ENCODE peak calls at places on chromosomes 1 and 21, in seven cellular contexts. K is suprapubic skin, H is transverse colon, A is spleen, J is GM12878, Z is stomach, B is prostate gland. P is an unnamed sample.

GRCh38 chr1:30523055-30524020 is 200.0 kb downstream of the MATN1 start:
- DNase-seq in B (no peak), Z (peak; percentile 5), K (peak; percentile 68), H (no peak), J (no peak), A (peak; percentile 16), P (no peak)

GRCh38 chr21:46322351-46323226 is 1.1 kb downstream of the C21orf58 start:
- DNase-seq in Z (no peak), H (no peak), B (no peak), J (no peak), A (peak; percentile 88), K (no peak), P (no peak)

GRCh38 chr1:175498002-175498401 is 245.4 kb downstream of the TNR start:
- DNase-seq in B (no peak), Z (no peak), K (no peak), J (no peak), H (no peak), A (no peak), P (no peak)

GRCh38 chr1:21335750-21336168 is 45.5 kb upstream of the ECE1 start:
- DNase-seq in J (no peak), A (peak; percentile 79), Z (no peak), H (peak; percentile 17), B (no peak), K (no peak), P (no peak)

GRCh38 chr1:184820956-184821355 is 66.3 kb upstream of the EDEM3 start:
- DNase-seq in J (no peak), B (no peak), K (no peak), A (no peak), Z (no peak), H (no peak), P (no peak)

GRCh38 chr1:66679140-66679539 is 73.1 kb upstream of the DYNLT5 start:
- DNase-seq in K (no peak), H (no peak), B (no peak), A (no peak), J (no peak), Z (no peak), P (no peak)

GRCh38 chr1:24987875-24988559 is 57.9 kb upstream of the RUNX3 start:
- DNase-seq in A (peak; percentile 55), H (no peak), J (peak; percentile 42), K (no peak), B (no peak), Z (no peak), P (no peak)

GRCh38 chr1:156648951-156649350 is 7.0 kb downstream of the BCAN start:
- DNase-seq in A (no peak), H (no peak), B (no peak), Z (no peak), K (no peak), J (no peak), P (no peak)

GRCh38 chr21:31164713-31165694 is 126.7 kb upstream of the KRTAP19-8 start:
- DNase-seq in Z (no peak), B (no peak), A (no peak), J (no peak), K (no peak), H (no peak), P (no peak)

GRCh38 chr1:35855016-35855700 is 27.9 kb upstream of the AGO1 start:
- DNase-seq in A (no peak), B (peak; percentile 74), J (no peak), Z (no peak), K (no peak), H (no peak), P (no peak)

GRCh38 chr1:16010837-16011236 is 6.8 kb downstream of the SRARP start:
- DNase-seq in H (no peak), K (no peak), Z (no peak), J (no peak), A (no peak), B (no peak), P (no peak)

GRCh38 chr1:16013908-16014258 is 4.0 kb downstream of the HSPB7 start:
- DNase-seq in Z (no peak), J (no peak), H (no peak), B (peak; percentile 30), A (no peak), K (no peak), P (no peak)

GRCh38 chr1:16012590-16013219 is 5.1 kb downstream of the HSPB7 start:
- DNase-seq in J (peak; percentile 19), H (peak; percentile 66), Z (peak; percentile 88), B (peak; percentile 54), K (no peak), A (no peak), P (no peak)

GRCh38 chr1:16013220-16013907 is 4.5 kb downstream of the HSPB7 start:
- DNase-seq in J (peak; percentile 24), B (peak; percentile 59), K (no peak), A (no peak), Z (peak; percentile 76), H (peak; percentile 70), P (no peak)

GRCh38 chr1:16011936-16012589 is 5.8 kb downstream of the HSPB7 start:
- DNase-seq in Z (no peak), B (no peak), J (no peak), H (no peak), A (no peak), K (no peak), P (no peak)
- H3K4me3 ChIP-seq in Z (peak overlapping the region; percentile 41), B (no peak overlapping the region), J (peak overlapping the region; percentile 63), H (no peak overlapping the region), A (no peak overlapping the region), K (peak overlapping the region; percentile 46), P (peak overlapping the region; percentile 59)

DNA sequence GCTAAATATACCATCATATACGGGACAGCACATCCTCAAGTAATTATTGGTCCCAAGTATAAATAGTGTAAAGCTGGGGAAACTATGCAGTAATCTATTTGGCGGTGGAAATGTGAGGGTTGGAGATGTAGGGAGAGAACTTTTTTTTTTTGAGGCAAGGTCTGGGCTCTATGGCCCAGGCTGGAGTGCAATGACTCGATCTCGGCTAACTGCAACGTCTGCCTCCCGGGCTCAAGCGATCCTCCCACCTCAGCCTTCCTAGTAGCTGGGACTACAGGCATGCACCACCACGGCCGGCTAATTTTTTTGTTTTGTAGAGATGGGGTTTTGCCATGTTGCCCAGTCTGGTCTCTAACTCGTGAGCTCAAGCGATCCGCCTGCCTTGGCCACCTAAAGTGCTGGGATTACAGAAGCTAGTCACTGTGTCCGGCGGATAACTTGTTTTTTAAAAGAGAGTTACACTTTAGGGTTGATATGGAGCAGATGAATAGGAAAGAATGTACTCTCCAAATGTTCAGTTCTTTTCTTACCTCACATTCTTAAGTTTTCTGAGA is 1.9 kb downstream of the IFT25 start:
- DNase-seq in A (no peak), Z (no peak), H (no peak), J (no peak), B (no peak), K (no peak), P (no peak)
- TF ChIP-seq POLR2AphosphoS5 in A (no peak), Z (no peak), H (no peak), J (no peak), B (no peak), K (no peak), P (no peak)

GRCh38 chr1:246724725-246725095 is 501 bp downstream of the SCCPDH start:
- DNase-seq in A (no peak), H (no peak), B (no peak), K (no peak), J (no peak), Z (no peak), P (no peak)

GRCh38 chr1:246726881-246727280 is 2.7 kb downstream of the SCCPDH start:
- DNase-seq in K (no peak), B (no peak), Z (no peak), J (no peak), A (no peak), H (no peak), P (no peak)

GRCh38 chr1:246727594-246727993 is 3.4 kb downstream of the SCCPDH start:
- DNase-seq in A (no peak), H (no peak), Z (no peak), K (no peak), J (no peak), B (no peak), P (no peak)

GRCh38 chr1:246725191-246725590 is 982 bp downstream of the SCCPDH start:
- DNase-seq in J (no peak), Z (no peak), H (no peak), A (no peak), K (no peak), B (no peak), P (no peak)

GRCh38 chr1:246726255-246726679 is 2.1 kb downstream of the SCCPDH start:
- DNase-seq in H (no peak), Z (no peak), K (no peak), A (no peak), J (no peak), B (no peak), P (no peak)
- H3K9me3 ChIP-seq in H (no peaks in the 10 kb centered on the region), Z (peaks cover 5% of the 10 kb centered on the region), K (no peaks in the 10 kb centered on the region), A (peaks cover 13% of the 10 kb centered on the region), J (peaks cover 7% of the 10 kb centered on the region), B (no peaks in the 10 kb centered on the region), P (no peaks in the 10 kb centered on the region)

DNA sequence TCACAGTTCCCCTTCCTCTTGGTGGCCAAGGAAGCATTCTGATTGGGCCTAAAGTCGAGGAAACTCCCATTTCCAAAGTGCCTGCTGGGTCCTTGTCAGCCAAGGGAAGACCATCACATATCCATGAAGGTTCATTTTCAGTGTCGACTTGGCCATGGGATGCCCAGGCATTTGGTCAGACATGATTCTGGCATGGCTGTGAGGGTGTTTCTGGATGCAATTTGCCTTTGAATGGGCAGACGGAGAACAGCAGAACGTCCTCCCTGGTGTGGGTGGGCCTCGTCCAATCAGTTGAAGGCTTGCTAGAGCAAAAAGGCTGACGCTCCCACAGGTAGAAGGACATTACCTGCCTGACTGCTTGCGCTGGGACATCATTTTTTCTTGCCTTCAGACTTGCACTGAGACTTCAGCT is 48.3 kb upstream of the LBR start:
- DNase-seq in Z (no peak), J (no peak), B (no peak), K (peak; percentile 72), A (no peak), H (no peak), P (peak; percentile 60)
- H3K4me3 ChIP-seq in Z (no peak overlapping the region), J (no peak overlapping the region), B (no peak overlapping the region), K (no peak overlapping the region), A (no peak overlapping the region), H (no peak overlapping the region), P (no peak overlapping the region)

GRCh38 chr1:17434016-17434415 is 5.5 kb downstream of the RCC2 start:
- DNase-seq in H (no peak), K (no peak), Z (no peak), J (no peak), B (no peak), A (no peak), P (no peak)

GRCh38 chr1:17433261-17433660 is 6.2 kb downstream of the RCC2 start:
- DNase-seq in H (no peak), A (no peak), J (no peak), B (no peak), Z (no peak), K (no peak), P (no peak)

GRCh38 chr1:17434591-17434990 is 4.9 kb downstream of the RCC2 start:
- DNase-seq in A (no peak), H (no peak), J (no peak), K (no peak), Z (no peak), B (no peak), P (no peak)

GRCh38 chr1:17429183-17429582 is 10.3 kb downstream of the RCC2 start:
- DNase-seq in J (no peak), A (no peak), K (no peak), B (no peak), Z (no peak), H (no peak), P (no peak)

DNA sequence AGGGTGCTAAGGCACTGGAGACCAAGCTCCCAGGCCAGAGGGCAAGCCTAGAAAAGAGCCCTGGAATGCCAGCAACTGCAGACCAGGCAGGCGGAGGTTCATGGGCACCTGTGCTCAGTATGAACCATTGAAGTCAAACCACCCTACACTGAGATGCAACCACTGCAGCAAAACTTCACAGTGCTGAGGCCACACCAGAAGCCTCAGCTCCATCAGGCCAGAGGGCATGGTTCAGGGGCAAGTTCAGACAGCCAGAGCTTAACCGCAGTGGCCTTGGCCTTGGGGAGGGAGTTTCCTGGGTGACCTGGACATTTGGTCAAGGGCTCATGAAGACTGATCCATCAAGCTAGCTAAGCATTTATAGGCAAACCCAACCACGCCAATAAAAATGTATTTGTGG is 7.1 kb downstream of the RCC2 start:
- DNase-seq in A (no peak), B (no peak), Z (no peak), K (no peak), H (no peak), J (no peak), P (no peak)
- TF ChIP-seq POLR2AphosphoS5 in A (no peak), B (no peak), Z (no peak), K (no peak), H (no peak), J (peak; percentile 49), P (no peak)

P was measured in esophagus muscularis mucosa.